ENCODE peak calls at places on chromosomes 16 and 17, in eight cellular contexts. One of them, this sample, is unnamed.

GRCh38 chr17:1423456-1424135 is 23.6 kb upstream of the YWHAE start:
- DNase-seq in fibroblast of mammary gland: no peak
- DNase-seq in Calu3: no peak
- DNase-seq in WERI-Rb-1: peak; percentile 28
- DNase-seq in stimulated activated CD4-positive, alpha-beta T cell treated with anti-CD3 and anti-CD28 coated beads, Interleukin-1b, Interleukin-23, amount 100 ng/mL, for 1 hour: no peak
- DNase-seq in NCI-H510A: no peak
- DNase-seq in NCI-H748 treated with DMSO at 0.1 percent for 48 hours: no peak
- DNase-seq in iPS-NIHi11: no peak
- DNase-seq in this sample: no peak

GRCh38 chr17:49031965-49032928 is 35.1 kb downstream of the IGF2BP1 start:
- DNase-seq in fibroblast of mammary gland: peak; percentile 78
- DNase-seq in Calu3: peak; percentile 74
- DNase-seq in WERI-Rb-1: peak; percentile 80
- DNase-seq in stimulated activated CD4-positive, alpha-beta T cell treated with anti-CD3 and anti-CD28 coated beads, Interleukin-1b, Interleukin-23, amount 100 ng/mL, for 1 hour: no peak
- DNase-seq in NCI-H510A: peak; percentile 55
- DNase-seq in NCI-H748 treated with DMSO at 0.1 percent for 48 hours: peak; percentile 53
- DNase-seq in iPS-NIHi11: peak; percentile 80
- DNase-seq in this sample: peak; percentile 41

GRCh38 chr17:83046759-83047478 is 32.5 kb upstream of the METRNL start:
- DNase-seq in fibroblast of mammary gland: no peak
- DNase-seq in Calu3: no peak
- DNase-seq in WERI-Rb-1: no peak
- DNase-seq in stimulated activated CD4-positive, alpha-beta T cell treated with anti-CD3 and anti-CD28 coated beads, Interleukin-1b, Interleukin-23, amount 100 ng/mL, for 1 hour: no peak
- DNase-seq in NCI-H510A: no peak
- DNase-seq in NCI-H748 treated with DMSO at 0.1 percent for 48 hours: no peak
- DNase-seq in iPS-NIHi11: no peak
- DNase-seq in this sample: no peak

GRCh38 chr17:1031711-1032110 is 34.8 kb downstream of the TIMM22 start:
- DNase-seq in fibroblast of mammary gland: peak; percentile 38
- DNase-seq in Calu3: no peak
- DNase-seq in WERI-Rb-1: no peak
- DNase-seq in stimulated activated CD4-positive, alpha-beta T cell treated with anti-CD3 and anti-CD28 coated beads, Interleukin-1b, Interleukin-23, amount 100 ng/mL, for 1 hour: no peak
- DNase-seq in NCI-H510A: no peak
- DNase-seq in NCI-H748 treated with DMSO at 0.1 percent for 48 hours: no peak
- DNase-seq in iPS-NIHi11: peak; percentile 81
- DNase-seq in this sample: no peak

GRCh38 chr16:67240506-67240905 is 6.8 kb downstream of the FHOD1 start:
- DNase-seq in fibroblast of mammary gland: peak; percentile 61
- DNase-seq in Calu3: no peak
- DNase-seq in WERI-Rb-1: no peak
- DNase-seq in stimulated activated CD4-positive, alpha-beta T cell treated with anti-CD3 and anti-CD28 coated beads, Interleukin-1b, Interleukin-23, amount 100 ng/mL, for 1 hour: no peak
- DNase-seq in NCI-H510A: no peak
- DNase-seq in NCI-H748 treated with DMSO at 0.1 percent for 48 hours: no peak
- DNase-seq in iPS-NIHi11: no peak
- DNase-seq in this sample: no peak

GRCh38 chr17:37373530-37374159 is 2.1 kb upstream of the C17orf78 start:
- DNase-seq in fibroblast of mammary gland: peak; percentile 86
- DNase-seq in Calu3: peak; percentile 95
- DNase-seq in WERI-Rb-1: peak; percentile 80
- DNase-seq in stimulated activated CD4-positive, alpha-beta T cell treated with anti-CD3 and anti-CD28 coated beads, Interleukin-1b, Interleukin-23, amount 100 ng/mL, for 1 hour: peak; percentile 19
- DNase-seq in NCI-H510A: peak; percentile 35
- DNase-seq in NCI-H748 treated with DMSO at 0.1 percent for 48 hours: peak; percentile 90
- DNase-seq in iPS-NIHi11: peak; percentile 77
- DNase-seq in this sample: peak; percentile 46

GRCh38 chr17:75684249-75684648 is 17.1 kb downstream of the SAP30BP start:
- DNase-seq in fibroblast of mammary gland: peak; percentile 36
- DNase-seq in Calu3: peak; percentile 27
- DNase-seq in WERI-Rb-1: no peak
- DNase-seq in stimulated activated CD4-positive, alpha-beta T cell treated with anti-CD3 and anti-CD28 coated beads, Interleukin-1b, Interleukin-23, amount 100 ng/mL, for 1 hour: no peak
- DNase-seq in NCI-H510A: no peak
- DNase-seq in NCI-H748 treated with DMSO at 0.1 percent for 48 hours: no peak
- DNase-seq in iPS-NIHi11: no peak
- DNase-seq in this sample: no peak

GRCh38 chr16:11719171-11719570 is 23.5 kb downstream of the TXNDC11 start:
- DNase-seq in fibroblast of mammary gland: no peak
- DNase-seq in Calu3: no peak
- DNase-seq in WERI-Rb-1: no peak
- DNase-seq in stimulated activated CD4-positive, alpha-beta T cell treated with anti-CD3 and anti-CD28 coated beads, Interleukin-1b, Interleukin-23, amount 100 ng/mL, for 1 hour: no peak
- DNase-seq in NCI-H510A: no peak
- DNase-seq in NCI-H748 treated with DMSO at 0.1 percent for 48 hours: no peak
- DNase-seq in iPS-NIHi11: no peak
- DNase-seq in this sample: no peak

GRCh38 chr17:43734376-43734775 is 24.2 kb downstream of the SOST start:
- DNase-seq in fibroblast of mammary gland: peak; percentile 88
- DNase-seq in Calu3: no peak
- DNase-seq in WERI-Rb-1: no peak
- DNase-seq in stimulated activated CD4-positive, alpha-beta T cell treated with anti-CD3 and anti-CD28 coated beads, Interleukin-1b, Interleukin-23, amount 100 ng/mL, for 1 hour: no peak
- DNase-seq in NCI-H510A: no peak
- DNase-seq in NCI-H748 treated with DMSO at 0.1 percent for 48 hours: no peak
- DNase-seq in iPS-NIHi11: no peak
- DNase-seq in this sample: no peak

GRCh38 chr16:61148930-61149329 is 887.3 kb downstream of the CDH8 start:
- DNase-seq in fibroblast of mammary gland: no peak
- DNase-seq in Calu3: no peak
- DNase-seq in WERI-Rb-1: peak; percentile 5
- DNase-seq in stimulated activated CD4-positive, alpha-beta T cell treated with anti-CD3 and anti-CD28 coated beads, Interleukin-1b, Interleukin-23, amount 100 ng/mL, for 1 hour: no peak
- DNase-seq in NCI-H510A: no peak
- DNase-seq in NCI-H748 treated with DMSO at 0.1 percent for 48 hours: no peak
- DNase-seq in iPS-NIHi11: no peak
- DNase-seq in this sample: no peak

GRCh38 chr16:81517630-81518438 is 73.2 kb downstream of the CMIP start:
- DNase-seq in fibroblast of mammary gland: peak; percentile 66
- DNase-seq in Calu3: no peak
- DNase-seq in WERI-Rb-1: no peak
- DNase-seq in stimulated activated CD4-positive, alpha-beta T cell treated with anti-CD3 and anti-CD28 coated beads, Interleukin-1b, Interleukin-23, amount 100 ng/mL, for 1 hour: no peak
- DNase-seq in NCI-H510A: no peak
- DNase-seq in NCI-H748 treated with DMSO at 0.1 percent for 48 hours: no peak
- DNase-seq in iPS-NIHi11: no peak
- DNase-seq in this sample: no peak

GRCh38 chr16:67544844-67545664 is 16.4 kb downstream of the RIPOR1 start:
- DNase-seq in fibroblast of mammary gland: no peak
- DNase-seq in Calu3: no peak
- DNase-seq in WERI-Rb-1: no peak
- DNase-seq in stimulated activated CD4-positive, alpha-beta T cell treated with anti-CD3 and anti-CD28 coated beads, Interleukin-1b, Interleukin-23, amount 100 ng/mL, for 1 hour: no peak
- DNase-seq in NCI-H510A: no peak
- DNase-seq in NCI-H748 treated with DMSO at 0.1 percent for 48 hours: no peak
- DNase-seq in iPS-NIHi11: no peak
- DNase-seq in this sample: no peak

GRCh38 chr17:28864991-28865849 is 10.4 kb downstream of the ERAL1 start:
- DNase-seq in fibroblast of mammary gland: no peak
- DNase-seq in Calu3: no peak
- DNase-seq in WERI-Rb-1: no peak
- DNase-seq in stimulated activated CD4-positive, alpha-beta T cell treated with anti-CD3 and anti-CD28 coated beads, Interleukin-1b, Interleukin-23, amount 100 ng/mL, for 1 hour: no peak
- DNase-seq in NCI-H510A: no peak
- DNase-seq in NCI-H748 treated with DMSO at 0.1 percent for 48 hours: no peak
- DNase-seq in iPS-NIHi11: no peak
- DNase-seq in this sample: no peak

GRCh38 chr16:26644912-26645543 is 421.7 kb upstream of the C16orf82 start:
- DNase-seq in fibroblast of mammary gland: no peak
- DNase-seq in Calu3: no peak
- DNase-seq in WERI-Rb-1: no peak
- DNase-seq in stimulated activated CD4-positive, alpha-beta T cell treated with anti-CD3 and anti-CD28 coated beads, Interleukin-1b, Interleukin-23, amount 100 ng/mL, for 1 hour: no peak
- DNase-seq in NCI-H510A: no peak
- DNase-seq in NCI-H748 treated with DMSO at 0.1 percent for 48 hours: no peak
- DNase-seq in iPS-NIHi11: no peak
- DNase-seq in this sample: peak; percentile 72

GRCh38 chr16:11405331-11406176 is 60.3 kb downstream of the RMI2 start:
- DNase-seq in fibroblast of mammary gland: peak; percentile 21
- DNase-seq in Calu3: peak; percentile 70
- DNase-seq in WERI-Rb-1: peak; percentile 47
- DNase-seq in stimulated activated CD4-positive, alpha-beta T cell treated with anti-CD3 and anti-CD28 coated beads, Interleukin-1b, Interleukin-23, amount 100 ng/mL, for 1 hour: no peak
- DNase-seq in NCI-H510A: no peak
- DNase-seq in NCI-H748 treated with DMSO at 0.1 percent for 48 hours: peak; percentile 19
- DNase-seq in iPS-NIHi11: peak; percentile 69
- DNase-seq in this sample: no peak

GRCh38 chr16:22299036-22299435 is 1.8 kb downstream of the POLR3E start:
- DNase-seq in fibroblast of mammary gland: no peak
- DNase-seq in Calu3: no peak
- DNase-seq in WERI-Rb-1: no peak
- DNase-seq in stimulated activated CD4-positive, alpha-beta T cell treated with anti-CD3 and anti-CD28 coated beads, Interleukin-1b, Interleukin-23, amount 100 ng/mL, for 1 hour: no peak
- DNase-seq in NCI-H510A: no peak
- DNase-seq in NCI-H748 treated with DMSO at 0.1 percent for 48 hours: no peak
- DNase-seq in iPS-NIHi11: no peak
- DNase-seq in this sample: no peak

GRCh38 chr17:69222707-69223106 is 5.9 kb downstream of the ABCA10 start:
- DNase-seq in fibroblast of mammary gland: no peak
- DNase-seq in Calu3: no peak
- DNase-seq in WERI-Rb-1: no peak
- DNase-seq in stimulated activated CD4-positive, alpha-beta T cell treated with anti-CD3 and anti-CD28 coated beads, Interleukin-1b, Interleukin-23, amount 100 ng/mL, for 1 hour: no peak
- DNase-seq in NCI-H510A: no peak
- DNase-seq in NCI-H748 treated with DMSO at 0.1 percent for 48 hours: no peak
- DNase-seq in iPS-NIHi11: no peak
- DNase-seq in this sample: no peak

GRCh38 chr16:56744996-56745640 is 15.2 kb downstream of the NUP93 start:
- DNase-seq in fibroblast of mammary gland: no peak
- DNase-seq in Calu3: no peak
- DNase-seq in WERI-Rb-1: no peak
- DNase-seq in stimulated activated CD4-positive, alpha-beta T cell treated with anti-CD3 and anti-CD28 coated beads, Interleukin-1b, Interleukin-23, amount 100 ng/mL, for 1 hour: no peak
- DNase-seq in NCI-H510A: no peak
- DNase-seq in NCI-H748 treated with DMSO at 0.1 percent for 48 hours: no peak
- DNase-seq in iPS-NIHi11: peak; percentile 12
- DNase-seq in this sample: no peak

GRCh38 chr17:9044796-9045470 is 23.6 kb downstream of the NTN1 start:
- DNase-seq in fibroblast of mammary gland: no peak
- DNase-seq in Calu3: no peak
- DNase-seq in WERI-Rb-1: peak; percentile 79
- DNase-seq in stimulated activated CD4-positive, alpha-beta T cell treated with anti-CD3 and anti-CD28 coated beads, Interleukin-1b, Interleukin-23, amount 100 ng/mL, for 1 hour: no peak
- DNase-seq in NCI-H510A: no peak
- DNase-seq in NCI-H748 treated with DMSO at 0.1 percent for 48 hours: no peak
- DNase-seq in iPS-NIHi11: no peak
- DNase-seq in this sample: no peak

GRCh38 chr16:2753523-2754020 is 1.1 kb downstream of the SRRM2 start:
- DNase-seq in fibroblast of mammary gland: peak; percentile 18
- DNase-seq in Calu3: no peak
- DNase-seq in WERI-Rb-1: no peak
- DNase-seq in stimulated activated CD4-positive, alpha-beta T cell treated with anti-CD3 and anti-CD28 coated beads, Interleukin-1b, Interleukin-23, amount 100 ng/mL, for 1 hour: no peak
- DNase-seq in NCI-H510A: no peak
- DNase-seq in NCI-H748 treated with DMSO at 0.1 percent for 48 hours: no peak
- DNase-seq in iPS-NIHi11: no peak
- DNase-seq in this sample: no peak

GRCh38 chr17:75394332-75394918 is 11.1 kb downstream of the GRB2 start:
- DNase-seq in fibroblast of mammary gland: no peak
- DNase-seq in Calu3: no peak
- DNase-seq in WERI-Rb-1: no peak
- DNase-seq in stimulated activated CD4-positive, alpha-beta T cell treated with anti-CD3 and anti-CD28 coated beads, Interleukin-1b, Interleukin-23, amount 100 ng/mL, for 1 hour: no peak
- DNase-seq in NCI-H510A: no peak
- DNase-seq in NCI-H748 treated with DMSO at 0.1 percent for 48 hours: peak; percentile 29
- DNase-seq in iPS-NIHi11: no peak
- DNase-seq in this sample: no peak

GRCh38 chr16:88686439-88687253 is at the start of gene SNAI3:
- DNase-seq in fibroblast of mammary gland: peak; percentile 46
- DNase-seq in Calu3: peak; percentile 96
- DNase-seq in WERI-Rb-1: peak; percentile 80
- DNase-seq in stimulated activated CD4-positive, alpha-beta T cell treated with anti-CD3 and anti-CD28 coated beads, Interleukin-1b, Interleukin-23, amount 100 ng/mL, for 1 hour: peak; percentile 46
- DNase-seq in NCI-H510A: peak; percentile 78
- DNase-seq in NCI-H748 treated with DMSO at 0.1 percent for 48 hours: peak; percentile 37
- DNase-seq in iPS-NIHi11: peak; percentile 99
- DNase-seq in this sample: peak; percentile 85

This sample was measured in immature natural killer cell.